ENCODE peak calls at places on chromosome 2, in ten cellular contexts. C, S, Y, T, Z, L, O, M, D and V are unnamed samples.

GRCh38 chr2:20052872-20053281 is 1.4 kb upstream of the LAPTM4A start:
- DNase-seq in Z (no peak), M (peak), T (peak), O (peak), L (peak), D (no peak), C (no peak), Y (no peak), S (no peak), V (peak)

GRCh38 chr2:37669500-37669899 is 1.9 kb downstream of the CDC42EP3 start:
- DNase-seq in O (no peak), T (no peak), Y (no peak), Z (no peak), D (no peak), C (no peak), S (no peak), L (no peak), M (no peak), V (no peak)

GRCh38 chr2:50746526-50746925 is 285.4 kb downstream of the NRXN1 start:
- DNase-seq in O (peak), C (peak), T (peak), Z (no peak), S (no peak), M (peak), D (no peak), L (peak), Y (peak), V (no peak)

GRCh38 chr2:100786297-100786658 is 33.7 kb upstream of the NPAS2 start:
- DNase-seq in Z (no peak), M (peak), C (no peak), L (peak), S (no peak), D (no peak), Y (no peak), T (no peak), O (no peak), V (no peak)

GRCh38 chr2:120780402-120780801 is 44.7 kb downstream of the GLI2 start:
- DNase-seq in L (no peak), M (no peak), Z (no peak), Y (no peak), S (no peak), C (no peak), T (no peak), O (no peak), D (no peak), V (no peak)

GRCh38 chr2:16640024-16640423 is 25.6 kb downstream of the CYRIA start:
- DNase-seq in T (no peak), C (no peak), Y (no peak), S (no peak), D (no peak), M (no peak), O (no peak), L (no peak), Z (no peak), V (no peak)

GRCh38 chr2:209411718-209412117 is 12.1 kb upstream of the MAP2 start:
- DNase-seq in O (no peak), T (peak), S (no peak), C (no peak), Z (no peak), L (no peak), D (no peak), M (no peak), Y (no peak), V (no peak)

GRCh38 chr2:231680992-231681852 is 27.1 kb upstream of the PTMA start:
- DNase-seq in Z (no peak), O (peak), L (peak), Y (peak), D (no peak), T (peak), M (peak), S (peak), C (peak), V (peak)

GRCh38 chr2:179559108-179559806 is 294.6 kb upstream of the SESTD1 start:
- DNase-seq in L (no peak), Z (no peak), M (no peak), O (no peak), S (no peak), Y (no peak), C (no peak), T (no peak), D (no peak), V (no peak)

GRCh38 chr2:2590141-2590540 is 259.1 kb upstream of the MYT1L start:
- DNase-seq in C (no peak), Z (no peak), L (no peak), D (no peak), O (no peak), Y (no peak), T (no peak), S (no peak), M (no peak), V (no peak)

GRCh38 chr2:231152800-231153557 is 28.1 kb upstream of the HTR2B start:
- DNase-seq in C (no peak), Y (no peak), S (no peak), Z (no peak), T (no peak), D (no peak), M (no peak), O (no peak), L (peak), V (no peak)

GRCh38 chr2:25521126-25521525 is 152.3 kb downstream of the DTNB start:
- DNase-seq in C (no peak), O (no peak), D (no peak), M (peak), S (no peak), Y (no peak), L (no peak), T (no peak), Z (no peak), V (no peak)

GRCh38 chr2:70104231-70105111 is 17.2 kb downstream of the PCBP1 start:
- DNase-seq in T (no peak), O (peak), C (no peak), Y (no peak), L (peak), S (no peak), Z (peak), M (peak), D (no peak), V (peak)

GRCh38 chr2:219025637-219026585 is 15.4 kb downstream of the CFAP65 start:
- DNase-seq in L (no peak), O (no peak), Z (no peak), S (no peak), D (no peak), M (no peak), T (no peak), C (no peak), Y (no peak), V (no peak)

GRCh38 chr2:188751786-188752185 is 222.4 kb upstream of the COL3A1 start:
- DNase-seq in L (no peak), C (no peak), Y (no peak), T (peak), O (no peak), D (no peak), S (no peak), M (no peak), Z (no peak), V (no peak)

GRCh38 chr2:96091711-96092579 is 24.4 kb downstream of the ADRA2B start:
- DNase-seq in Y (peak), D (no peak), C (peak), Z (no peak), M (no peak), L (no peak), O (no peak), S (no peak), T (no peak), V (no peak)

GRCh38 chr2:15334650-15335326 is 226.3 kb downstream of the NBAS start:
- DNase-seq in M (no peak), Y (no peak), T (no peak), O (no peak), C (no peak), S (no peak), Z (no peak), L (peak), D (no peak), V (no peak)

GRCh38 chr2:9693138-9693520 is 62.3 kb upstream of the YWHAQ start:
- DNase-seq in O (no peak), L (peak), D (no peak), Y (no peak), C (no peak), Z (no peak), S (no peak), T (peak), M (peak), V (peak)

GRCh38 chr2:240237609-240238151 is 97.2 kb upstream of the OTOS start:
- DNase-seq in L (peak), T (peak), D (no peak), Z (no peak), Y (no peak), S (peak), C (no peak), O (no peak), M (peak), V (no peak)

GRCh38 chr2:134310450-134311079 is 56.7 kb downstream of the MGAT5 start:
- DNase-seq in S (no peak), Y (no peak), O (no peak), L (no peak), T (no peak), C (no peak), Z (no peak), M (no peak), D (no peak), V (no peak)

GRCh38 chr2:134261398-134262131 is 7.7 kb downstream of the MGAT5 start:
- DNase-seq in Z (no peak), M (no peak), Y (no peak), D (no peak), L (no peak), T (no peak), O (no peak), S (no peak), C (no peak), V (no peak)

GRCh38 chr2:108491848-108492247 is 42.4 kb upstream of the LIMS1 start:
- DNase-seq in O (no peak), S (no peak), T (no peak), D (no peak), Y (no peak), M (no peak), C (no peak), Z (no peak), L (peak), V (no peak)

GRCh38 chr2:31199206-31199605 is 18.1 kb downstream of the CAPN14 start:
- DNase-seq in C (no peak), D (no peak), O (no peak), Y (no peak), T (no peak), L (no peak), S (no peak), M (no peak), Z (no peak), V (no peak)

GRCh38 chr2:217653240-217653639 is 349.6 kb downstream of the TNS1 start:
- DNase-seq in O (no peak), T (peak), C (no peak), M (peak), Z (no peak), D (no peak), S (no peak), Y (no peak), L (peak), V (peak)

GRCh38 chr2:64017811-64018714 is 1.2 kb downstream of the VPS54 start:
- DNase-seq in S (no peak), Z (no peak), O (no peak), Y (no peak), C (no peak), M (peak), D (no peak), L (peak), T (peak), V (no peak)

GRCh38 chr2:139353874-139354273 is 573.7 kb upstream of the NXPH2 start:
- DNase-seq in T (no peak), S (no peak), Z (no peak), C (no peak), D (no peak), O (no peak), L (no peak), M (no peak), Y (no peak), V (no peak)

GRCh38 chr2:202221873-202222272 is 16.5 kb downstream of the SUMO1 start:
- DNase-seq in L (peak), T (no peak), O (no peak), Z (no peak), D (no peak), S (no peak), M (peak), C (no peak), Y (no peak), V (no peak)

GRCh38 chr2:170155022-170155722 is 22.8 kb upstream of the MYO3B start:
- DNase-seq in D (no peak), M (peak), C (peak), S (no peak), L (peak), Z (no peak), Y (peak), T (peak), O (no peak), V (no peak)

GRCh38 chr2:20091305-20091991 is 40.0 kb upstream of the LAPTM4A start:
- DNase-seq in Y (no peak), M (peak), T (peak), S (no peak), Z (no peak), C (no peak), O (no peak), D (no peak), L (peak), V (peak)